ENCODE peak calls at places on chromosome 1, in eight cellular contexts. F, O, C, Q, D, A, U and E are unnamed samples.

GRCh38 chr1:1374861-1375662 is at the start of gene AURKAIP1:
- DNase-seq in F (peak; percentile 99), O (peak; percentile 100), C (peak; percentile 99), Q (peak; percentile 100), D (peak; percentile 100), A (peak; percentile 100), U (peak; percentile 100), E (peak; percentile 99)

GRCh38 chr1:39799770-39800470 is 11.3 kb upstream of the BMP8B start:
- DNase-seq in F (peak; percentile 61), O (peak; percentile 72), C (peak; percentile 82), Q (peak; percentile 74), D (peak; percentile 88), A (peak; percentile 78), U (peak; percentile 77), E (peak; percentile 84)

GRCh38 chr1:32878183-32878582 is 7.5 kb upstream of the FNDC5 start:
- DNase-seq in F (no peak), O (no peak), C (no peak), Q (peak; percentile 44), D (peak; percentile 60), A (no peak), U (no peak), E (no peak)

GRCh38 chr1:102879439-102879993 is 228.8 kb downstream of the COL11A1 start:
- DNase-seq in F (no peak), O (no peak), C (no peak), Q (no peak), D (peak; percentile 45), A (no peak), U (no peak), E (no peak)

GRCh38 chr1:152442765-152443164 is 28.7 kb upstream of the CRNN start:
- DNase-seq in F (no peak), O (peak; percentile 89), C (no peak), Q (no peak), D (no peak), A (no peak), U (no peak), E (no peak)

GRCh38 chr1:33119532-33120217 is 38.7 kb downstream of the AZIN2 start:
- DNase-seq in F (no peak), O (no peak), C (peak; percentile 88), Q (peak; percentile 55), D (peak; percentile 83), A (peak; percentile 84), U (peak; percentile 86), E (no peak)

GRCh38 chr1:23543707-23544443 is 12.8 kb upstream of the E2F2 start:
- DNase-seq in F (no peak), O (no peak), C (no peak), Q (no peak), D (no peak), A (no peak), U (no peak), E (no peak)

GRCh38 chr1:20896824-20897223 is 109.7 kb upstream of the HP1BP3 start:
- DNase-seq in F (no peak), O (no peak), C (no peak), Q (no peak), D (no peak), A (no peak), U (no peak), E (no peak)

GRCh38 chr1:203038217-203038741 is 12.0 kb downstream of the PPFIA4 start:
- DNase-seq in F (peak; percentile 43), O (peak; percentile 84), C (peak; percentile 16), Q (no peak), D (no peak), A (no peak), U (no peak), E (peak; percentile 76)

GRCh38 chr1:167734227-167734626 is 12.4 kb downstream of the MPZL1 start:
- DNase-seq in F (no peak), O (no peak), C (no peak), Q (no peak), D (no peak), A (no peak), U (no peak), E (no peak)

GRCh38 chr1:218546314-218546713 is 201.2 kb downstream of the TGFB2 start:
- DNase-seq in F (no peak), O (no peak), C (no peak), Q (no peak), D (no peak), A (no peak), U (no peak), E (no peak)

GRCh38 chr1:154896811-154897286 is 26.8 kb upstream of the KCNN3 start:
- DNase-seq in F (no peak), O (no peak), C (no peak), Q (peak; percentile 14), D (no peak), A (no peak), U (no peak), E (no peak)

GRCh38 chr1:229340496-229340895 is 2.4 kb downstream of the CCSAP start:
- DNase-seq in F (no peak), O (no peak), C (no peak), Q (peak; percentile 20), D (no peak), A (no peak), U (no peak), E (no peak)
- H3K4me1 ChIP-seq in F (no peaks in the 10 kb centered on the region), O (peaks cover 12% of the 10 kb centered on the region), C (peaks cover 2% of the 10 kb centered on the region), Q (peaks cover 20% of the 10 kb centered on the region), D (no peaks in the 10 kb centered on the region), A (peaks cover 19% of the 10 kb centered on the region), U (peaks cover 24% of the 10 kb centered on the region), E (peaks cover 13% of the 10 kb centered on the region)

DNA sequence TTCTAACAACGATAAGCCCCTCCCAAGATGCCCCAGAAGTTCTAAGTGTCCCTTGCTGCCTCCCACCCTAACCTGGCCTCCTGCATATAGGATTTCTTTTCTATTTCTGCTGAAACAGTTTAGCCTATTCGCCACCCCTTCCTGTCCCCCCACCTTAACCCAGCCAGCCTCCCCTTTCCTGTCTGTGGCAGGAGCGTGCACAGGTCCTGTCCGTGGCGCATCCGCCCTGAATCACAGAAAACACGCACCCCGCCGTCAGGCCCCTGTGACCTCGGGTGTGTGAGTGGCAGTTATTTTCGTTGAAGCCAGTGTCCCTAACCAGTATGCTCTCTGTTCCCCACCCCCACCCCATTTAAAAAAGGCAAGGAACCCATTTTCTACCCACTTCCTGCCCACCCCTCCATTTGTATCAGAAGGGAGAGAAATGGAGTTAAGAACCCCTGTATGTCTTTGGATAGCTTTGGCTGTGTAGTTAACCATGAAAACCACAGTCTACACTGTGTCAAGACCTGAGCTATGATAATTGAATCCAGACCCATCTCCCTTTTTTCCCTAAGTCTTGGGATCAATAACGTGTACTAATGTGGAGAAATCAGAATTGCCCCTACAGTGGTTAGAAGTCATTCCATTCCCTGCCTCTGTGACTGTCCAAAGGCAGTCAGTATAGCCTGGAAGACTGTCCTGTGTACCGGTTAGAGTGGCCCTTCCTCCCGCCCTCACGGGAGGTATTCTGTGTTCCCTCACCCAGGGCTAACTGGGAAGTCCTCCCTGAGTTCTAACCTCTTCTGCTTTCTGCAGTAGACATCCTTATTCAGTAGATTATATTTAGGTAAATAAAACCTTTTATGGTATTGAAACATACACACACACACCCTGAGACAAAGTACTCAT is 1.8 kb downstream of the PLEKHO1 start:
- DNase-seq in F (peak; percentile 69), O (peak; percentile 83), C (no peak), Q (no peak), D (no peak), A (no peak), U (no peak), E (no peak)
- H3K4me1 ChIP-seq in F (peaks cover 22% of the 10 kb centered on the region), O (peaks cover 46% of the 10 kb centered on the region), C (peaks cover 4% of the 10 kb centered on the region), Q (peaks cover 21% of the 10 kb centered on the region), D (peaks cover 7% of the 10 kb centered on the region), A (peaks cover 12% of the 10 kb centered on the region), U (peaks cover 17% of the 10 kb centered on the region), E (peaks cover 43% of the 10 kb centered on the region)

DNA sequence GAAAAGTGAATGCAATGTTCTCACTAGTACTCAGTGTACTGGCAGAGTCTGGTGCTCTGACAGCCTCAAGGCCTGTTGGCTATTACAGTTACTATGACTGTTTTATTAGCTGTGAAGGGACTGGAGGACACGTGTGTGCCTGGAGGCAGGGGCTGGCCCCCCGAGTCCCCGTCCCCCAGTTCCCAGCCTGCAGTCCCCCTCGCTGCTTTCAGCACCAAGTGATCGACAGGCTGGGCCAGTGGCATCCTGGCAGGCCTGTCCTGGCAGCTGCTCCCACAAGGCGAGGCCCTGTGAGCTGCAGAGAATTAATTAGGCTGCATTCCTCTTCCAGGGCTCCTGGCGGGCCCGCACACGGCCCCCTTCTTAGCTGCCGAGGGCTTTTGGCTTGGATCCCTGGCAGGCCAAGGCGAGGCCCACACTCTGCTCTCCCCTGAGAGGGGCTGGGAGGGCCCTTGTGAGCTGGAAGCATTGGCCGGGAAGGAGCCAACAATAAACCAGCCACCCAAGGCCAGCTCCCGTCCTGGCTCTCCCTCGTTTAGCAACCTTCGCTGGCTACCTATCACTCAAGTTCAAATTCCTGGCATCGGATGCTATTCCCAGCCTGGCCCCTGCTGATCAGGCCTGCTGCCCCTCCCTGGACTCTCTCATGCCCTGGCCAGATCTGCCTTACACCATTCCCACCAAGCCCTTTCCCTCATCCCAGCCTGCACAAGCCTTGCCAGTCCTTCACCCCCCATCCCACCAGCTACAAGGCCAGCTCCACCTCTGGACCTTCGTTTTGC is 9.8 kb downstream of the EDN2 start:
- DNase-seq in F (peak; percentile 78), O (peak; percentile 89), C (no peak), Q (peak; percentile 72), D (peak; percentile 53), A (peak; percentile 28), U (no peak), E (peak; percentile 69)
- H3K4me1 ChIP-seq in F (peaks cover 33% of the 10 kb centered on the region), O (peaks cover 43% of the 10 kb centered on the region), C (no peaks in the 10 kb centered on the region), Q (no peaks in the 10 kb centered on the region), D (no peaks in the 10 kb centered on the region), A (no peaks in the 10 kb centered on the region), U (peaks cover 5% of the 10 kb centered on the region), E (peaks cover 24% of the 10 kb centered on the region)

DNA sequence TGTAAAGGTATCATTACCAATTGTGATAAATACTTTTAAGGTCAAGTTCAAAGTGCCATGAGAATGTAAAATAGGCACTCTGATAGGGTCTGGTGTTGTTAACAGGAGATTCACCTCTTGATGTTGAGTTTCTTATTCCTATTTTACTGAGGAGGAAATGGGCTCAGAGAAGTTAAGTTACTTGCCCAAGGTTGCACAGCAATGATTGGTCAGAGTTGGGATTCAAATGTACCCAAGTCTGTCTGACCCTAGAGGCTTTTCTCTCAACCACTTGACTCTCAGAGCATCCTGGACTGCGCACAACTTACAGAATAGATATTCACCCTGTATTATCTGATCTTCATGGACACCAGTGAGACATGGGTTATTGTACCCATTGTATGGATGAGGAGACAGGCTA is 33.9 kb downstream of the SOX13 start:
- DNase-seq in F (no peak), O (no peak), C (no peak), Q (no peak), D (no peak), A (no peak), U (no peak), E (no peak)
- H3K4me1 ChIP-seq in F (peaks cover 27% of the 10 kb centered on the region), O (peaks cover 52% of the 10 kb centered on the region), C (peaks cover 27% of the 10 kb centered on the region), Q (peaks cover 58% of the 10 kb centered on the region), D (peaks cover 23% of the 10 kb centered on the region), A (peaks cover 84% of the 10 kb centered on the region), U (no peaks in the 10 kb centered on the region), E (peaks cover 56% of the 10 kb centered on the region)

DNA sequence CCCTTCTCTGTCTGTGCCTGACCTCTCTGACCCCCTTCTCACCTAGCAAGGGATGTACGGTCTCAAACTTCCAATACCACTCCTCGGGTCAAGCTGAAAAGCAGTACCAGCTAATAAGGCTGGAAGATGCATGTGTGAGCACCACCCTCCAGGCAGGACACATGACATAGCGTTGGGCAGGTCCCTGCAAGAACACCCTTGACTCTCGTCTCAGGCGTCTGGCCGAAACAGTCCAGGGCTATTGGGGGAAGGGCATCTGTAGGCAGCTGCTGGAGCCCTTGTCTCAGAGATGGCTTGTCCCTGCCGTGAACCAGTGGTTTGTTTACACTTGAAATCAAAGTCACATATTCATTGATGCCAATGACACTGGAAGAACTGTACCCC is 56.5 kb downstream of the CD46 start:
- DNase-seq in F (no peak), O (no peak), C (no peak), Q (no peak), D (no peak), A (no peak), U (no peak), E (no peak)
- H3K4me1 ChIP-seq in F (peaks cover 39% of the 10 kb centered on the region), O (peaks cover 92% of the 10 kb centered on the region), C (no peaks in the 10 kb centered on the region), Q (no peaks in the 10 kb centered on the region), D (no peaks in the 10 kb centered on the region), A (no peaks in the 10 kb centered on the region), U (peaks cover 89% of the 10 kb centered on the region), E (peaks cover 97% of the 10 kb centered on the region)